ENCODE peak calls at places on chromosomes 1 and 21, in six cellular contexts. Q is astrocyte of the spinal cord, A is choroid plexus epithelial cell, R is RWPE1, H is suprapubic skin, S is psoas muscle. U is an unnamed sample.

GRCh38 chr1:69913967-69914366 is 291.4 kb downstream of the LRRC40 start:
- DNase-seq in Q (peak), A (peak), R (no peak), H (no peak), S (no peak), U (no peak)

GRCh38 chr1:99481391-99481996 is 164.4 kb upstream of the PALMD start:
- DNase-seq in Q (peak), A (peak), R (peak), H (no peak), S (no peak), U (no peak)

GRCh38 chr1:110870721-110871388 is 2.1 kb upstream of the CD53 start:
- DNase-seq in Q (no peak), A (no peak), R (no peak), H (no peak), S (no peak), U (no peak)

GRCh38 chr1:229430761-229431269 is 3.1 kb downstream of the ACTA1 start:
- DNase-seq in Q (peak), A (peak), R (no peak), H (no peak), S (peak), U (no peak)

GRCh38 chr1:2350911-2351655 is 40.3 kb downstream of the MORN1 start:
- DNase-seq in Q (no peak), A (no peak), R (no peak), H (no peak), S (peak), U (no peak)

GRCh38 chr1:47659141-47659540 is 221.3 kb downstream of the FOXD2 start:
- DNase-seq in Q (no peak), A (no peak), R (no peak), H (peak), S (no peak), U (peak)

GRCh38 chr1:45943185-45943584 is 139.8 kb downstream of the MAST2 start:
- DNase-seq in Q (no peak), A (no peak), R (no peak), H (no peak), S (no peak), U (no peak)

GRCh38 chr1:208278638-208279037 is 34.5 kb upstream of the PLXNA2 start:
- DNase-seq in Q (no peak), A (no peak), R (no peak), H (no peak), S (no peak), U (no peak)

GRCh38 chr1:48671578-48671977 is 105.1 kb downstream of the BEND5 start:
- DNase-seq in Q (no peak), A (no peak), R (no peak), H (no peak), S (no peak), U (no peak)

GRCh38 chr1:152954436-152954835 is 7.4 kb downstream of the SPRR5 start:
- DNase-seq in Q (no peak), A (no peak), R (peak), H (no peak), S (no peak), U (no peak)

GRCh38 chr1:209416009-209416408 is 167.5 kb upstream of the CAMK1G start:
- DNase-seq in Q (peak), A (peak), R (peak), H (no peak), S (no peak), U (no peak)

GRCh38 chr1:5826601-5827000 is 165.6 kb downstream of the NPHP4 start:
- DNase-seq in Q (no peak), A (no peak), R (no peak), H (no peak), S (no peak), U (no peak)

GRCh38 chr1:89953072-89953626 is 41.8 kb upstream of the ZNF326 start:
- DNase-seq in Q (peak), A (peak), R (peak), H (no peak), S (no peak), U (no peak)

GRCh38 chr1:93846929-93847810 is 31.8 kb downstream of the DNTTIP2 start:
- DNase-seq in Q (peak), A (peak), R (peak), H (peak), S (peak), U (peak)
- TF ChIP-seq CTCF in Q (peak), A (peak), R (no peak), H (no peak), S (no peak), U (no peak)

DNA sequence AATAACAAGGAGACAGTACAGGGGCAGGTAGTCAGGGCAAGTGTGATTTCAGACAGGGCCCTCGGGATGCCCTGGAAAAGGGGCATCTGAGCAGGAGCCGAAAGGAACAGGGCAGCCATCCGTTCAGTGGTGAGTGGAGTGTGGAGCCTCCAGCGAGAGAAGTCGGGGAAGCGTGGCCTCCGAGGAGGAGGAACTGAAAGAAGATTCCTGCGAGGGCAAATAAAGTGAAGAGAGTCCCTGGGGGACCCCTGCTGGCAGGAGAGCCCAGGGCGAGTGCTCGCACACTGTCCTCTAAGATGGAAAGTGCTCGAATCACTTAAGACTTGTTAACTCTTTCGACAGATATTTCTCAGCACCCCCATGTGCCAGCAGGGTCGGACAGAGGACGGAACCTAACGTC is 3.5 kb upstream of the UTS2 start:
- DNase-seq in Q (no peak), A (peak), R (no peak), H (no peak), S (no peak), U (no peak)
- TF ChIP-seq CTCF in Q (peak), A (peak), R (no peak), H (no peak), S (no peak), U (no peak)

DNA sequence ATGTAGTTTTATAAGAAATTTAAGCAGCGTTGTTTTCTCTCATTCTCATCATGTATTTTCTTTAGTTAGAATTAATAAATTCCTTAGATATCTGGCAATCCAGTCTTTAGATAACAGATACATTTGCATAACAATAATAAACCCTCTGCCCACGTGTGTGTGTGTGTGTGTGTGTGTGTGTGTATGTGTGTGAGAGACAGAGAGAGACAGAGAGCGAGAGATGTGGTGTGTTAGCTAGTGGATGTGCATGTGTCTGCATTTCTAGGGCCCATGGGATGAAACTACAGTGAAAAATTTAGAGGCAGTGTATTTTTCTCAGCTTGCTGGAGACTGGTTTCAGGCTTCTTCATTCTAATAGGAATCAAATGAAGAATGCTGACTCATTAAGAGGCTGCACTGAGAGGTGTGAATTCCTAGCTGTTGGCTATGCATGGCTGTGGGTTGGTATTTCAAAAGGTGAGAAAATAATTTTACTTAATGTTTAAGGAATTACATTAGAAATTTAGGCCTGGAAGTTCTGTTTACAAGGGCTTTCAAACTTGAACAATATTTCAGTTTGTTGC is 303.2 kb downstream of the LMX1A start:
- DNase-seq in Q (no peak), A (no peak), R (no peak), H (no peak), S (no peak), U (no peak)
- TF ChIP-seq CTCF in Q (no peak), A (no peak), R (no peak), H (no peak), S (no peak), U (no peak)

GRCh38 chr1:170670751-170671628 is 7.1 kb downstream of the PRRX1 start:
- DNase-seq in Q (peak), A (peak), R (no peak), H (no peak), S (peak), U (peak)
- TF ChIP-seq CTCF in Q (peak), A (peak), R (no peak), H (no peak), S (peak), U (peak)

GRCh38 chr21:26961704-26962103 is 5.2 kb downstream of the ADAMTS5 start:
- DNase-seq in Q (no peak), A (no peak), R (no peak), H (no peak), S (no peak), U (no peak)
- TF ChIP-seq CTCF in Q (peak), A (peak), R (no peak), H (no peak), S (no peak), U (peak)

GRCh38 chr1:205810448-205811157 is 2.4 kb downstream of the SLC41A1 start:
- DNase-seq in Q (peak), A (peak), R (no peak), H (no peak), S (no peak), U (no peak)
- TF ChIP-seq CTCF in Q (peak), A (peak), R (no peak), H (no peak), S (no peak), U (peak)

U was measured in osteocyte.